ENCODE peak calls at places on chromosomes 12 and 14, in seven cellular contexts. One of them, this sample, is unnamed.
A peak's percentile ranks its signal among the peaks of the same experiment; 100 is the strongest.

GRCh38 chr12:26848156-26848825 is 15.3 kb upstream of the ITPR2 start:
- DNase-seq in foreskin fibroblast: no peak
- DNase-seq in GM20000: no peak
- DNase-seq in NCI-H526: no peak
- DNase-seq in naive thymus-derived CD4-positive, alpha-beta T cell: no peak
- DNase-seq in G401: no peak
- DNase-seq in progenitor cell of endocrine pancreas: no peak
- DNase-seq in this sample: no peak

GRCh38 chr12:117279606-117280005 is 81.8 kb downstream of the NOS1 start:
- DNase-seq in foreskin fibroblast: no peak
- DNase-seq in GM20000: no peak
- DNase-seq in NCI-H526: peak; percentile 97
- DNase-seq in naive thymus-derived CD4-positive, alpha-beta T cell: no peak
- DNase-seq in G401: peak; percentile 35
- DNase-seq in progenitor cell of endocrine pancreas: no peak
- DNase-seq in this sample: no peak

GRCh38 chr14:103549361-103550311 is 12.8 kb downstream of the BAG5 start:
- DNase-seq in foreskin fibroblast: no peak
- DNase-seq in GM20000: no peak
- DNase-seq in NCI-H526: peak; percentile 90
- DNase-seq in naive thymus-derived CD4-positive, alpha-beta T cell: no peak
- DNase-seq in G401: peak; percentile 91
- DNase-seq in progenitor cell of endocrine pancreas: no peak
- DNase-seq in this sample: peak; percentile 71

GRCh38 chr12:112450725-112451124 is 32.0 kb downstream of the PTPN11 start:
- DNase-seq in foreskin fibroblast: no peak
- DNase-seq in GM20000: no peak
- DNase-seq in NCI-H526: no peak
- DNase-seq in naive thymus-derived CD4-positive, alpha-beta T cell: no peak
- DNase-seq in G401: peak; percentile 63
- DNase-seq in progenitor cell of endocrine pancreas: no peak
- DNase-seq in this sample: no peak

GRCh38 chr12:132329739-132330548 is 555 bp upstream of the GALNT9 start:
- DNase-seq in foreskin fibroblast: no peak
- DNase-seq in GM20000: no peak
- DNase-seq in NCI-H526: no peak
- DNase-seq in naive thymus-derived CD4-positive, alpha-beta T cell: no peak
- DNase-seq in G401: no peak
- DNase-seq in progenitor cell of endocrine pancreas: peak; percentile 20
- DNase-seq in this sample: no peak

GRCh38 chr12:57127710-57128518 is at the start of gene LRP1:
- DNase-seq in foreskin fibroblast: peak; percentile 86
- DNase-seq in GM20000: peak; percentile 86
- DNase-seq in NCI-H526: peak; percentile 87
- DNase-seq in naive thymus-derived CD4-positive, alpha-beta T cell: peak; percentile 81
- DNase-seq in G401: peak; percentile 94
- DNase-seq in progenitor cell of endocrine pancreas: peak; percentile 67
- DNase-seq in this sample: peak; percentile 87

GRCh38 chr12:13606290-13606689 is 375.1 kb downstream of the GRIN2B start:
- DNase-seq in foreskin fibroblast: no peak
- DNase-seq in GM20000: no peak
- DNase-seq in NCI-H526: peak; percentile 67
- DNase-seq in naive thymus-derived CD4-positive, alpha-beta T cell: no peak
- DNase-seq in G401: no peak
- DNase-seq in progenitor cell of endocrine pancreas: no peak
- DNase-seq in this sample: no peak

GRCh38 chr14:20412876-20413784 is at the start of gene TEP1:
- DNase-seq in foreskin fibroblast: peak; percentile 80
- DNase-seq in GM20000: peak; percentile 74
- DNase-seq in NCI-H526: peak; percentile 91
- DNase-seq in naive thymus-derived CD4-positive, alpha-beta T cell: peak; percentile 57
- DNase-seq in G401: peak; percentile 74
- DNase-seq in progenitor cell of endocrine pancreas: peak; percentile 63
- DNase-seq in this sample: peak; percentile 91

GRCh38 chr12:122958198-122958888 is 7.9 kb downstream of the ABCB9 start:
- DNase-seq in foreskin fibroblast: no peak
- DNase-seq in GM20000: no peak
- DNase-seq in NCI-H526: no peak
- DNase-seq in naive thymus-derived CD4-positive, alpha-beta T cell: no peak
- DNase-seq in G401: no peak
- DNase-seq in progenitor cell of endocrine pancreas: no peak
- DNase-seq in this sample: no peak

This sample was measured in left ventricle myocardium inferior.